ENCODE peak calls at places on chromosomes 3 and 15, in four cellular contexts. R is GM23338, G is K562, W is HepG2. C is an unnamed sample.

GRCh38 chr3:166195808-166196207 is 358.6 kb upstream of the BCHE start:
- DNase-seq in G (no peak), W (no peak), R (no peak), C (no peak)

GRCh38 chr3:150605998-150606641 is 3.0 kb downstream of the SELENOT start:
- DNase-seq in W (no peak), R (no peak), G (no peak), C (no peak)

GRCh38 chr3:192417012-192417411 is 310.3 kb downstream of the FGF12 start:
- DNase-seq in R (peak), G (no peak), W (no peak), C (no peak)

GRCh38 chr3:50187750-50188149 is 3.7 kb upstream of the GNAT1 start:
- DNase-seq in G (no peak), W (no peak), R (no peak), C (no peak)

GRCh38 chr3:170488802-170489201 is 70.1 kb downstream of the CLDN11 start:
- DNase-seq in R (no peak), W (peak), G (no peak), C (no peak)

GRCh38 chr3:143330316-143330868 is 210.8 kb downstream of the CHST2 start:
- DNase-seq in W (no peak), G (no peak), R (no peak), C (no peak)

GRCh38 chr3:38562467-38562925 is 66.4 kb downstream of the EXOG start:
- DNase-seq in R (no peak), G (no peak), W (no peak), C (no peak)

GRCh38 chr3:119322021-119322522 is 27.9 kb downstream of the ARHGAP31 start:
- DNase-seq in G (no peak), W (no peak), R (peak), C (no peak)

GRCh38 chr15:47384316-47384715 is 333.0 kb upstream of the SEMA6D start:
- DNase-seq in R (peak), W (no peak), G (no peak), C (no peak)

GRCh38 chr3:62874398-62875102 is 666 bp downstream of the CADPS start:
- DNase-seq in W (no peak), G (no peak), R (peak), C (no peak)

GRCh38 chr15:90271459-90272166 is 6.1 kb downstream of the NGRN start:
- DNase-seq in W (no peak), G (no peak), R (no peak), C (no peak)

GRCh38 chr3:127366383-127366782 is 78.5 kb upstream of the PRR20G start:
- DNase-seq in G (no peak), W (no peak), R (peak), C (peak)

GRCh38 chr3:128267541-128267940 is 114.3 kb downstream of the EEFSEC start:
- DNase-seq in R (no peak), G (no peak), W (no peak), C (no peak)

GRCh38 chr3:111712294-111713180 is 117.4 kb upstream of the ZBED2 start:
- DNase-seq in G (no peak), W (no peak), R (no peak), C (no peak)

GRCh38 chr3:127840671-127841070 is 18.4 kb upstream of the MGLL start:
- DNase-seq in R (no peak), W (no peak), G (no peak), C (no peak)

GRCh38 chr15:71627188-71627587 is 183.2 kb upstream of the NR2E3 start:
- DNase-seq in G (no peak), R (no peak), W (no peak), C (no peak)

GRCh38 chr3:58217209-58217811 is 6.5 kb upstream of the DNASE1L3 start:
- DNase-seq in G (no peak), W (peak), R (peak), C (peak)

GRCh38 chr15:79282371-79283251 is at the start of gene ANKRD34C:
- DNase-seq in W (no peak), G (no peak), R (peak), C (peak)

GRCh38 chr3:131218196-131218595 is 163.4 kb upstream of the NUDT16 start:
- DNase-seq in G (no peak), R (no peak), W (no peak), C (no peak)

GRCh38 chr15:92392462-92392861 is 1.2 kb upstream of the ST8SIA2 start:
- DNase-seq in W (no peak), R (peak), G (no peak), C (peak)

GRCh38 chr3:66403268-66403990 is 97.4 kb downstream of the LRIG1 start:
- DNase-seq in W (no peak), G (no peak), R (no peak), C (no peak)

GRCh38 chr3:19029837-19030835 is 118.2 kb upstream of the KCNH8 start:
- DNase-seq in G (no peak), W (no peak), R (peak), C (peak)

GRCh38 chr15:60835974-60836373 is 357.0 kb upstream of the ICE2 start:
- DNase-seq in G (no peak), R (no peak), W (no peak), C (no peak)

GRCh38 chr3:44734646-44735168 is 5.3 kb downstream of the ZNF501 start:
- DNase-seq in G (no peak), W (no peak), R (no peak), C (no peak)

GRCh38 chr15:93001156-93001555 is 87.9 kb downstream of the RGMA start:
- DNase-seq in W (no peak), G (no peak), R (no peak), C (no peak)

GRCh38 chr3:127170794-127171193 is 22.1 kb upstream of the PRR23E start:
- DNase-seq in G (no peak), R (no peak), W (no peak), C (no peak)

GRCh38 chr3:67461667-67462142 is 192.7 kb downstream of the SUCLG2 start:
- DNase-seq in G (no peak), W (no peak), R (no peak), C (no peak)

GRCh38 chr3:174938102-174938501 is 79.0 kb downstream of the NAALADL2 start:
- DNase-seq in G (no peak), W (no peak), R (no peak), C (no peak)

GRCh38 chr3:24318668-24319287 is 175.9 kb downstream of the THRB start:
- DNase-seq in W (peak), G (no peak), R (no peak), C (no peak)

GRCh38 chr3:141632779-141633374 is 105.2 kb upstream of the RNF7 start:
- DNase-seq in W (no peak), R (peak), G (no peak), C (no peak)
- TF ChIP-seq CREB1 in W (no peak), R (no peak), G (no peak), C (no peak)

DNA sequence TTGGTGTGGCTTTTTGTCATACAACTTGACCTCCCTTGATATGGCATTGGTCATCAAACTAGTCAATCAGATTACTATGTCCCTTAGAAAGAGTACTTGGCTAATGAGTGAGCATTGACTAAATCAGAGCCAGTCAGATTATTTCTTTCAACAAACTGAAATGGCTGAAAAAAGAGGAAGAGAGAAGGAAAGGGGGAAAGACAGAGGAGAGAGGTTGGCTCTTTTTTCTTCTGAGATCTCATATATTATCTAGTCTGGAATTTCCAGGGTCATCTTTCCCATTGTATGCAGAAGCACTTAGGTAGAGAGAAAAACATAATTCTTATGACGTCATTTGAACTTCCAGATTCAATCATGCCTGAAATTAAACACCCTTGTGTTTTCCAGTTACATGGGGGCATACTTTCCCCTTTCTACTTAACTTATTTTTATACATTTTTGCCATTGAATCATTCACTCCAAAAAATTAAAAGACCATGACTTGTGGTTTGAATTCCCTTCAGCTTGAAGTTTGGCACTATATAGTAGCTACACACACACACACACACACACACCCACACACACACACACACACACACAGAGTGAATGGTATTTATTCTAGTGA is 387.8 kb downstream of the LSAMP start:
- DNase-seq in R (no peak), G (no peak), W (no peak), C (no peak)
- TF ChIP-seq CREB1 in R (no peak), G (no peak), W (peak), C (no peak)

DNA sequence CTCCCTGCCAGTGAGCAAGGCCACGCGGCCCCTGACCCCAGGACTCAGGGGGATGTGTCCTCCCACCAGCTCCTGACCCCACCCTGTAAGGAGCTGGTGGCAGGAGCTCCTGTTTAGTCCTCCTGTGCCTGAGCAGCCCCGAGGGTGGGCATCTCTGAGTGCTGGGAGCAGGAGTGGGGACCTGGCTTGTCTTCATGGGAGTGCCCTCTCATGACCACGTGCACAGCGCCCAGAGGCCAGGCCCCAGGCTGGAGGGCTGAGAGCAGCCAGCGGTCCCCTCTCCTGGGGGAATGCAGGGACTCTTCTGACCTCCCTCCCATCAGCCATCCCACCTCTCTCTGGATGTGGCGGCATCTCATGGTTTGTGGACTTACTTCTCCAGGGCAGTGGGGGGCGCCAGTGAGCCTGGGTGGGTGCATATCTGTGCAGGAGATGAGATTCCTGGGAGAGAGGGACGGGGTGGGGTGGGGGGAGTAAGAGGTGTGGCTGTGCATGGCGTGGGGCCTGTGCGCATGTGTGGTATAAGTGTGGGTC is 205.6 kb downstream of the TBC1D2B start:
- DNase-seq in R (peak), W (no peak), G (peak), C (peak)
- TF ChIP-seq CREB1 in R (no peak), W (no peak), G (no peak), C (no peak)

GRCh38 chr3:29642393-29643033 is 361.6 kb downstream of the RBMS3 start:
- DNase-seq in R (no peak), W (no peak), G (no peak), C (no peak)
- TF ChIP-seq CREB1 in R (no peak), W (no peak), G (no peak), C (no peak)

GRCh38 chr3:60047426-60048200 is 997.8 kb upstream of the CFAP20DC start:
- DNase-seq in W (no peak), G (no peak), R (no peak), C (no peak)
- TF ChIP-seq CREB1 in W (no peak), G (no peak), R (no peak), C (no peak)

DNA sequence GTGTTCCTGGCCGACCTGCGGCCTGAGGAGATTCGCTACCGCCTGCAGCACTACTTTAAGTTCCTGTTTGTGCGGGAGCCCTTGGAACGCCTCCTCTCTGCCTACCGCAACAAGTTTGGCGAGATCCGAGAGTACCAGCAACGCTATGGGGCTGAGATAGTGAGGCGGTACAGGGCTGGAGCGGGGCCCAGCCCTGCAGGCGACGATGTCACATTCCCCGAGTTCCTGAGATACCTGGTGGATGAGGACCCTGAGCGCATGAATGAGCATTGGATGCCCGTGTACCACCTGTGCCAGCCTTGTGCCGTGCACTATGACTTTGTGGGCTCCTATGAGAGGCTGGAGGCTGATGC is 970 bp downstream of the CHST14 start:
- DNase-seq in G (no peak), W (peak), R (peak), C (peak)
- TF ChIP-seq CREB1 in G (no peak), W (no peak), R (no peak), C (no peak)

C was measured in WTC11.